ENCODE peak calls at places on chromosomes 5 and 9, in six cellular contexts. One of them, this sample, is unnamed.

GRCh38 chr5:140331638-140332037 is 14.8 kb downstream of the HBEGF start:
- DNase-seq in H1: no peak
- DNase-seq in GM12891: no peak
- DNase-seq in HepG2: no peak
- DNase-seq in GM12878: no peak
- DNase-seq in K562: no peak
- DNase-seq in this sample: no peak

GRCh38 chr5:161306354-161306990 is 240.1 kb downstream of the GABRB2 start:
- DNase-seq in H1: no peak
- DNase-seq in GM12891: no peak
- DNase-seq in HepG2: no peak
- DNase-seq in GM12878: no peak
- DNase-seq in K562: no peak
- DNase-seq in this sample: no peak

GRCh38 chr5:109863752-109864151 is 174.0 kb downstream of the MAN2A1 start:
- DNase-seq in H1: no peak
- DNase-seq in GM12891: no peak
- DNase-seq in HepG2: no peak
- DNase-seq in GM12878: no peak
- DNase-seq in K562: no peak
- DNase-seq in this sample: no peak

GRCh38 chr5:146628950-146629349 is 113.0 kb upstream of the GPR151 start:
- DNase-seq in H1: no peak
- DNase-seq in GM12891: no peak
- DNase-seq in HepG2: no peak
- DNase-seq in GM12878: no peak
- DNase-seq in K562: no peak
- DNase-seq in this sample: no peak

GRCh38 chr5:155833282-155833681 is 493.7 kb upstream of the SGCD start:
- DNase-seq in H1: no peak
- DNase-seq in GM12891: no peak
- DNase-seq in HepG2: no peak
- DNase-seq in GM12878: no peak
- DNase-seq in K562: no peak
- DNase-seq in this sample: no peak

GRCh38 chr5:141732417-141732816 is 50.4 kb upstream of the ARAP3 start:
- DNase-seq in H1: no peak
- DNase-seq in GM12891: no peak
- DNase-seq in HepG2: no peak
- DNase-seq in GM12878: no peak
- DNase-seq in K562: no peak
- DNase-seq in this sample: no peak

GRCh38 chr5:10695055-10695649 is 65.9 kb downstream of the DAP start:
- DNase-seq in H1: no peak
- DNase-seq in GM12891: no peak
- DNase-seq in HepG2: peak; percentile 16
- DNase-seq in GM12878: no peak
- DNase-seq in K562: no peak
- DNase-seq in this sample: no peak

GRCh38 chr9:123867971-123868370 is 62.0 kb downstream of the DENND1A start:
- DNase-seq in H1: no peak
- DNase-seq in GM12891: no peak
- DNase-seq in HepG2: no peak
- DNase-seq in GM12878: no peak
- DNase-seq in K562: no peak
- DNase-seq in this sample: no peak

GRCh38 chr9:137866226-137867141 is 11.1 kb upstream of the CACNA1B start:
- DNase-seq in H1: no peak
- DNase-seq in GM12891: no peak
- DNase-seq in HepG2: no peak
- DNase-seq in GM12878: peak; percentile 23
- DNase-seq in K562: no peak
- DNase-seq in this sample: no peak

GRCh38 chr5:120759586-120759985 is 295.5 kb downstream of the PRR16 start:
- DNase-seq in H1: no peak
- DNase-seq in GM12891: no peak
- DNase-seq in HepG2: no peak
- DNase-seq in GM12878: no peak
- DNase-seq in K562: no peak
- DNase-seq in this sample: no peak

GRCh38 chr5:117594165-117594564 is 1019.5 kb upstream of the SEMA6A start:
- DNase-seq in H1: no peak
- DNase-seq in GM12891: no peak
- DNase-seq in HepG2: no peak
- DNase-seq in GM12878: no peak
- DNase-seq in K562: no peak
- DNase-seq in this sample: no peak

GRCh38 chr5:76836181-76836580 is 13.6 kb upstream of the S100Z start:
- DNase-seq in H1: no peak
- DNase-seq in GM12891: no peak
- DNase-seq in HepG2: no peak
- DNase-seq in GM12878: no peak
- DNase-seq in K562: no peak
- DNase-seq in this sample: no peak

GRCh38 chr5:25858019-25858418 is 1180.4 kb downstream of the CDH9 start:
- DNase-seq in H1: peak; percentile 51
- DNase-seq in GM12891: no peak
- DNase-seq in HepG2: no peak
- DNase-seq in GM12878: no peak
- DNase-seq in K562: no peak
- DNase-seq in this sample: no peak

GRCh38 chr5:103847060-103847459 is 284.5 kb upstream of the NUDT12 start:
- DNase-seq in H1: no peak
- DNase-seq in GM12891: no peak
- DNase-seq in HepG2: no peak
- DNase-seq in GM12878: no peak
- DNase-seq in K562: no peak
- DNase-seq in this sample: no peak

GRCh38 chr5:170611446-170612088 is 107.7 kb downstream of the KCNIP1 start:
- DNase-seq in H1: no peak
- DNase-seq in GM12891: no peak
- DNase-seq in HepG2: no peak
- DNase-seq in GM12878: no peak
- DNase-seq in K562: no peak
- DNase-seq in this sample: no peak

GRCh38 chr9:86809968-86810367 is 137.3 kb downstream of the GAS1 start:
- DNase-seq in H1: no peak
- DNase-seq in GM12891: no peak
- DNase-seq in HepG2: no peak
- DNase-seq in GM12878: no peak
- DNase-seq in K562: no peak
- DNase-seq in this sample: no peak

GRCh38 chr5:151686673-151687378 is at the start of gene SPARC:
- DNase-seq in H1: peak; percentile 56
- DNase-seq in GM12891: no peak
- DNase-seq in HepG2: no peak
- DNase-seq in GM12878: no peak
- DNase-seq in K562: no peak
- DNase-seq in this sample: no peak

GRCh38 chr5:144832416-144832815 is 661.7 kb downstream of the KCTD16 start:
- DNase-seq in H1: no peak
- DNase-seq in GM12891: no peak
- DNase-seq in HepG2: no peak
- DNase-seq in GM12878: no peak
- DNase-seq in K562: no peak
- DNase-seq in this sample: no peak

GRCh38 chr5:144831650-144832049 is 661.0 kb downstream of the KCTD16 start:
- DNase-seq in H1: no peak
- DNase-seq in GM12891: no peak
- DNase-seq in HepG2: no peak
- DNase-seq in GM12878: no peak
- DNase-seq in K562: no peak
- DNase-seq in this sample: no peak
- TF ChIP-seq POLR2A in H1: no peak
- TF ChIP-seq POLR2A in GM12891: no peak
- TF ChIP-seq POLR2A in HepG2: no peak
- TF ChIP-seq POLR2A in GM12878: no peak
- TF ChIP-seq POLR2A in K562: no peak
- TF ChIP-seq POLR2A in this sample: no peak

DNA sequence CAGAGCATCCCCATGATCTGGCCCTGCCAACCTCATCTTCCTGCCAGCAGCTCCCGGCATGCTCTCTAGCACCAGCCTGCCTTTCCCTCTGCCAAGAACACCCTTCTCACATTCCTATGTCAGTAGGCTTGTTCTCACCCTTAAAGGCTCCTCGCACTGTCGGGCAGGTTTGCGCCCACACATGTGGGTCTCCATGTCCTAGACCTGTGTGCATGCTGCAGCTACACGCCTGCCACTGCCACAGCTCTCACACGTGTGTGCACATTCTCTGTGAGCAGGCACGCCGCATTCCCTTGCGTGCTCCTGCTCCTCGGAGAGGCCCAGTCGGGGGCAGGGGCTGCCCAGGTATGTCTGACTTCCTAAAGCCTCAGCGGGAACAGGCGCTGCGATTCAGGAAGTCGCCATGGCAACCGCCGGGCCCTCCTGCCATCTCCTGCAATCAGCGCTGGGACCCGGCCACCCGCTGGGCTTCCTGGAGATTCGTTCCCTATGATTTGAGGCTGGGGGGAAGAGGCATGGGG is 28.1 kb downstream of the NDUFA8 start:
- DNase-seq in H1: no peak
- DNase-seq in GM12891: no peak
- DNase-seq in HepG2: no peak
- DNase-seq in GM12878: no peak
- DNase-seq in K562: no peak
- DNase-seq in this sample: no peak
- TF ChIP-seq POLR2AphosphoS5 in H1: no peak
- TF ChIP-seq POLR2AphosphoS5 in GM12891: no peak
- TF ChIP-seq POLR2AphosphoS5 in HepG2: no peak
- TF ChIP-seq POLR2AphosphoS5 in GM12878: no peak
- TF ChIP-seq POLR2AphosphoS5 in K562: no peak
- TF ChIP-seq POLR2AphosphoS5 in this sample: no peak

GRCh38 chr9:109437286-109437685 is 60.8 kb downstream of the PTPN3 start:
- DNase-seq in H1: no peak
- DNase-seq in GM12891: no peak
- DNase-seq in HepG2: no peak
- DNase-seq in GM12878: no peak
- DNase-seq in K562: no peak
- DNase-seq in this sample: no peak

GRCh38 chr9:109440117-109440515 is 58.0 kb downstream of the PTPN3 start:
- DNase-seq in H1: no peak
- DNase-seq in GM12891: no peak
- DNase-seq in HepG2: no peak
- DNase-seq in GM12878: no peak
- DNase-seq in K562: no peak
- DNase-seq in this sample: no peak

GRCh38 chr9:109433476-109433875 is 64.6 kb downstream of the PTPN3 start:
- DNase-seq in H1: no peak
- DNase-seq in GM12891: no peak
- DNase-seq in HepG2: no peak
- DNase-seq in GM12878: no peak
- DNase-seq in K562: no peak
- DNase-seq in this sample: no peak

GRCh38 chr9:109439378-109440116 is 58.6 kb downstream of the PTPN3 start:
- DNase-seq in H1: no peak
- DNase-seq in GM12891: no peak
- DNase-seq in HepG2: no peak
- DNase-seq in GM12878: no peak
- DNase-seq in K562: no peak
- DNase-seq in this sample: no peak

GRCh38 chr9:109436071-109436470 is 62.0 kb downstream of the PTPN3 start:
- DNase-seq in H1: no peak
- DNase-seq in GM12891: no peak
- DNase-seq in HepG2: no peak
- DNase-seq in GM12878: no peak
- DNase-seq in K562: no peak
- DNase-seq in this sample: no peak
- TF ChIP-seq TAF1 in H1: no peak
- TF ChIP-seq TAF1 in GM12891: no peak
- TF ChIP-seq TAF1 in HepG2: no peak
- TF ChIP-seq TAF1 in GM12878: no peak
- TF ChIP-seq TAF1 in K562: no peak
- TF ChIP-seq TAF1 in this sample: no peak

GRCh38 chr9:98373622-98374021 is 118.2 kb upstream of the TBC1D2 start:
- DNase-seq in H1: no peak
- DNase-seq in GM12891: no peak
- DNase-seq in HepG2: no peak
- DNase-seq in GM12878: no peak
- DNase-seq in K562: no peak
- DNase-seq in this sample: no peak

GRCh38 chr9:98372077-98372812 is 116.8 kb upstream of the TBC1D2 start:
- DNase-seq in H1: no peak
- DNase-seq in GM12891: no peak
- DNase-seq in HepG2: no peak
- DNase-seq in GM12878: no peak
- DNase-seq in K562: no peak
- DNase-seq in this sample: no peak

GRCh38 chr9:98370976-98371315 is 115.5 kb upstream of the TBC1D2 start:
- DNase-seq in H1: no peak
- DNase-seq in GM12891: no peak
- DNase-seq in HepG2: no peak
- DNase-seq in GM12878: no peak
- DNase-seq in K562: no peak
- DNase-seq in this sample: no peak

GRCh38 chr9:98375138-98375726 is 119.8 kb upstream of the TBC1D2 start:
- DNase-seq in H1: no peak
- DNase-seq in GM12891: no peak
- DNase-seq in HepG2: no peak
- DNase-seq in GM12878: no peak
- DNase-seq in K562: peak; percentile 47
- DNase-seq in this sample: no peak

DNA sequence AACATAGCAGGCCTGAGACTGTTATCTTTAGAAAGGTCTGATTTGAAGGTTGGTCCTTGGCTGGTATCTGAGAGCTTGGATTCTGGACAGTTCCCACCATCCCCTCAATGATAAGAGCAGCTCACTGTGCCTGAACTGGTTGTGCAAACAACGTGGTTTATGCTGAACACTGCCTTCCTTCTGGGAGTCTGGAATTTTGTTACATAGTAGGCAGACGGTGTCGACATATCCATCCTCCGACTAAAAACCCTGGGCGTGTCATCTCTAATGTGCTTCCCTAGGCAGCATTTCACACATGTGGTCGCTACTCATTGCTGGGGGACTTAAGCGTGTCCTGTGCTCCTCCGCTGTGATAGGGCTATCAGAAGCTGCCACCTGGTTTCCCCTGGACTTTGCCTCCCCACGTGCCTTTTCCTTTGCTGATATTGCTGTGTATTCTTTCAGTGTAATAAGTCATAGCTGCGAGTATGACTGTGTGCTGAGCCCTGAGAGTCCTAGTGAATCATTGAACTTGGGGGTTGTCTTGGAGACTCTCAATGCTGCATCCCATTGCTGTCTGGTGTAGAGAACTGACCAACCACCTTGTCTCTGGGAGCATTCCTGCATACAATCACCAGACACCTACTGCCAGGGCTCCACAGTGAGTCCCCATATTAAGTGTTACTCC is 119.1 kb upstream of the TBC1D2 start:
- DNase-seq in H1: no peak
- DNase-seq in GM12891: no peak
- DNase-seq in HepG2: peak; percentile 41
- DNase-seq in GM12878: no peak
- DNase-seq in K562: peak; percentile 90
- DNase-seq in this sample: no peak
- TF ChIP-seq POLR2A in H1: no peak
- TF ChIP-seq POLR2A in GM12891: no peak
- TF ChIP-seq POLR2A in HepG2: no peak
- TF ChIP-seq POLR2A in GM12878: no peak
- TF ChIP-seq POLR2A in K562: peak; percentile 31
- TF ChIP-seq POLR2A in this sample: no peak

This sample was measured in GM12892.